ENCODE peak calls at places on chromosomes 11 and 22, in ten cellular contexts. C is kidney glomerular epithelial cell; I is HTR-8/SVneo; G is left cardiac atrium; U is ureter; N is coronary artery; X is endodermal cell; O is GM13977; D is HCT116; P is activated naive CD4-positive, alpha-beta T cell. S is an unnamed sample.

GRCh38 chr22:39718206-39718605 is 147.7 kb downstream of the CACNA1I start:
- DNase-seq in C (no peak), I (no peak), G (no peak), U (no peak), N (no peak), X (no peak), O (no peak), D (no peak), P (no peak), S (no peak)

GRCh38 chr11:94184362-94184761 is 55.7 kb downstream of the PANX1 start:
- DNase-seq in C (no peak), I (no peak), G (no peak), U (no peak), N (no peak), X (no peak), O (no peak), D (no peak), P (no peak), S (no peak)

GRCh38 chr11:8222820-8223512 is 40.7 kb downstream of the LMO1 start:
- DNase-seq in C (no peak), I (no peak), G (no peak), U (no peak), N (no peak), X (peak; percentile 67), O (no peak), D (no peak), P (no peak), S (no peak)

GRCh38 chr11:18368236-18368635 is 26.1 kb upstream of the LDHA start:
- DNase-seq in C (peak; percentile 5), I (no peak), G (no peak), U (no peak), N (no peak), X (no peak), O (no peak), D (no peak), P (no peak), S (no peak)

GRCh38 chr11:124839051-124839971 is 25.9 kb upstream of the ROBO3 start:
- DNase-seq in C (no peak), I (no peak), G (no peak), U (no peak), N (peak; percentile 69), X (peak; percentile 72), O (peak; percentile 33), D (no peak), P (no peak), S (no peak)

GRCh38 chr11:73191151-73191550 is 26.9 kb upstream of the P2RY2 start:
- DNase-seq in C (no peak), I (no peak), G (no peak), U (no peak), N (no peak), X (no peak), O (no peak), D (no peak), P (no peak), S (no peak)

GRCh38 chr11:66050581-66051231 is 1.5 kb upstream of the SF3B2 start:
- DNase-seq in C (no peak), I (no peak), G (no peak), U (no peak), N (no peak), X (peak; percentile 63), O (peak; percentile 14), D (no peak), P (no peak), S (peak; percentile 14)

GRCh38 chr11:47523491-47524199 is 29.3 kb downstream of the CELF1 start:
- DNase-seq in C (peak; percentile 66), I (peak; percentile 71), G (no peak), U (no peak), N (no peak), X (no peak), O (peak; percentile 45), D (no peak), P (no peak), S (no peak)

GRCh38 chr11:117814766-117815261 is 9.7 kb downstream of the FXYD2 start:
- DNase-seq in C (peak; percentile 98), I (no peak), G (peak; percentile 75), U (peak; percentile 83), N (no peak), X (peak; percentile 75), O (peak; percentile 65), D (no peak), P (no peak), S (peak; percentile 86)

GRCh38 chr11:19389787-19390303 is 149.1 kb upstream of the E2F8 start:
- DNase-seq in C (no peak), I (no peak), G (no peak), U (no peak), N (no peak), X (no peak), O (no peak), D (no peak), P (no peak), S (no peak)

GRCh38 chr22:49008682-49009235 is 818.9 kb downstream of the BRD1 start:
- DNase-seq in C (no peak), I (no peak), G (no peak), U (no peak), N (peak; percentile 41), X (peak; percentile 30), O (no peak), D (no peak), P (no peak), S (no peak)

GRCh38 chr11:17498475-17498874 is 21.8 kb upstream of the ABCC8 start:
- DNase-seq in C (no peak), I (no peak), G (no peak), U (no peak), N (no peak), X (peak; percentile 81), O (no peak), D (no peak), P (no peak), S (no peak)

GRCh38 chr11:46489668-46490560 is 98.3 kb upstream of the CHRM4 start:
- DNase-seq in C (peak; percentile 14), I (peak; percentile 61), G (no peak), U (no peak), N (no peak), X (peak; percentile 66), O (peak; percentile 43), D (peak; percentile 46), P (no peak), S (no peak)

GRCh38 chr11:105466582-105467228 is 143.2 kb upstream of the GRIA4 start:
- DNase-seq in C (peak; percentile 10), I (peak; percentile 14), G (no peak), U (peak; percentile 57), N (no peak), X (no peak), O (no peak), D (peak; percentile 16), P (no peak), S (no peak)

GRCh38 chr11:125102544-125102943 is 8.9 kb downstream of the TMEM218 start:
- DNase-seq in C (no peak), I (no peak), G (no peak), U (no peak), N (no peak), X (no peak), O (peak; percentile 39), D (no peak), P (no peak), S (no peak)

GRCh38 chr22:22884888-22885840 is 2.5 kb upstream of the IGLL5 start:
- DNase-seq in C (no peak), I (no peak), G (no peak), U (peak; percentile 39), N (peak; percentile 66), X (peak; percentile 35), O (peak; percentile 72), D (no peak), P (no peak), S (no peak)

GRCh38 chr11:61486779-61487178 is 21.8 kb upstream of the LRRC10B start:
- DNase-seq in C (no peak), I (no peak), G (no peak), U (no peak), N (no peak), X (no peak), O (no peak), D (no peak), P (no peak), S (no peak)

GRCh38 chr11:29119691-29120328 is 897.0 kb downstream of the KCNA4 start:
- DNase-seq in C (peak; percentile 92), I (peak; percentile 48), G (no peak), U (no peak), N (no peak), X (no peak), O (no peak), D (no peak), P (no peak), S (no peak)

GRCh38 chr11:95398437-95399112 is 167.6 kb upstream of the SESN3 start:
- DNase-seq in C (no peak), I (no peak), G (no peak), U (no peak), N (no peak), X (no peak), O (no peak), D (no peak), P (no peak), S (no peak)

GRCh38 chr11:73578786-73579185 is 19.1 kb downstream of the FAM168A start:
- DNase-seq in C (no peak), I (no peak), G (no peak), U (no peak), N (no peak), X (no peak), O (no peak), D (no peak), P (no peak), S (no peak)

GRCh38 chr11:76025068-76025467 is 181.2 kb downstream of the WNT11 start:
- DNase-seq in C (peak; percentile 58), I (peak; percentile 28), G (no peak), U (no peak), N (no peak), X (no peak), O (no peak), D (no peak), P (no peak), S (no peak)

GRCh38 chr11:2693271-2693833 is 6.4 kb downstream of the KCNQ1OT1 start:
- DNase-seq in C (no peak), I (no peak), G (peak; percentile 13), U (no peak), N (peak; percentile 66), X (peak; percentile 98), O (no peak), D (no peak), P (no peak), S (no peak)

GRCh38 chr11:77522215-77522614 is 48.3 kb upstream of the PAK1 start:
- DNase-seq in C (no peak), I (no peak), G (no peak), U (no peak), N (no peak), X (no peak), O (no peak), D (no peak), P (no peak), S (no peak)

GRCh38 chr11:57597461-57597892 is at the start of gene SERPING1:
- DNase-seq in C (no peak), I (no peak), G (peak; percentile 69), U (peak; percentile 73), N (peak; percentile 86), X (peak; percentile 79), O (no peak), D (no peak), P (no peak), S (no peak)

GRCh38 chr11:12706531-12707499 is 32.6 kb downstream of the TEAD1 start:
- DNase-seq in C (no peak), I (no peak), G (peak; percentile 76), U (no peak), N (no peak), X (peak; percentile 53), O (no peak), D (no peak), P (no peak), S (peak; percentile 38)

GRCh38 chr11:64592656-64593055 is 1.6 kb downstream of the SLC22A12 start:
- DNase-seq in C (no peak), I (no peak), G (no peak), U (no peak), N (no peak), X (no peak), O (no peak), D (no peak), P (no peak), S (no peak)

GRCh38 chr11:64090811-64091516 is 55.2 kb downstream of the FLRT1 start:
- DNase-seq in C (no peak), I (no peak), G (no peak), U (no peak), N (no peak), X (peak; percentile 68), O (no peak), D (no peak), P (no peak), S (peak; percentile 31)

GRCh38 chr22:21972293-21972779 is 10.3 kb downstream of the TOP3B start:
- DNase-seq in C (no peak), I (peak; percentile 32), G (no peak), U (no peak), N (no peak), X (peak; percentile 89), O (peak; percentile 91), D (no peak), P (peak; percentile 9), S (no peak)

S was measured in NCI-H1436.